ENCODE peak calls at places on chromosome 14, in eight cellular contexts. G is heart left ventricle; C is heart right ventricle; T is CD8-positive, alpha-beta T cell; E is NB4; I is stomach; W is pancreas; J is mucosa of descending colon. P is an unnamed sample.

GRCh38 chr14:42378880-42379279 is 772.2 kb downstream of the LRFN5 start:
- DNase-seq in C (no peak), E (no peak), J (no peak), W (peak; percentile 32), G (no peak), I (no peak), T (no peak), P (no peak)

GRCh38 chr14:70180718-70181117 is 8.0 kb downstream of the SLC8A3 start:
- DNase-seq in W (no peak), T (no peak), G (no peak), E (no peak), C (no peak), I (no peak), J (no peak), P (no peak)

GRCh38 chr14:31560759-31561154 is 447 bp upstream of the NUBPL start:
- DNase-seq in E (no peak), T (no peak), I (no peak), G (no peak), W (no peak), C (no peak), J (no peak), P (no peak)

GRCh38 chr14:90795744-90796143 is 20.5 kb downstream of the TTC7B start:
- DNase-seq in G (no peak), J (no peak), E (peak; percentile 59), I (no peak), T (no peak), W (no peak), C (no peak), P (no peak)

GRCh38 chr14:55734731-55735130 is 154.7 kb downstream of the KTN1 start:
- DNase-seq in W (no peak), G (no peak), J (no peak), C (no peak), T (no peak), I (no peak), E (no peak), P (no peak)

GRCh38 chr14:71549421-71549820 is 382.8 kb upstream of the RGS6 start:
- DNase-seq in W (no peak), I (no peak), J (no peak), G (no peak), T (no peak), C (no peak), E (no peak), P (no peak)

GRCh38 chr14:29240046-29240445 is 473.5 kb downstream of the FOXG1 start:
- DNase-seq in I (no peak), T (no peak), J (no peak), E (no peak), G (no peak), C (no peak), W (no peak), P (no peak)

GRCh38 chr14:74913986-74914573 is 9.0 kb downstream of the RPS6KL1 start:
- DNase-seq in G (peak; percentile 77), W (peak; percentile 44), C (peak; percentile 64), I (peak; percentile 65), E (peak; percentile 61), T (no peak), J (no peak), P (no peak)

GRCh38 chr14:50527970-50528369 is 4.4 kb downstream of the MAP4K5 start:
- DNase-seq in W (no peak), C (no peak), I (no peak), E (no peak), J (no peak), G (no peak), T (no peak), P (no peak)

GRCh38 chr14:96268426-96269358 is 12.7 kb downstream of the BDKRB1 start:
- DNase-seq in G (no peak), I (no peak), T (no peak), W (no peak), C (peak; percentile 19), E (peak; percentile 54), J (peak; percentile 69), P (no peak)

GRCh38 chr14:34322940-34323418 is 139.1 kb downstream of the SPTSSA start:
- DNase-seq in E (peak; percentile 73), I (peak; percentile 59), J (peak; percentile 58), T (peak; percentile 62), W (peak; percentile 79), G (peak; percentile 49), C (peak; percentile 51), P (peak; percentile 50)

GRCh38 chr14:61474671-61475070 is 153.3 kb downstream of the PRKCH start:
- DNase-seq in G (no peak), W (no peak), C (no peak), T (no peak), E (no peak), J (no peak), I (no peak), P (no peak)
- TF ChIP-seq CTCF in G (no peak), W (no peak), C (no peak), T (no peak), E (no peak), J (no peak), I (no peak), P (no peak)

GRCh38 chr14:67418368-67419174 is 6.6 kb upstream of the PLEK2 start:
- DNase-seq in C (no peak), I (peak; percentile 63), E (no peak), T (no peak), G (no peak), J (peak; percentile 77), W (no peak), P (no peak)

GRCh38 chr14:67417633-67418032 is 5.7 kb upstream of the PLEK2 start:
- DNase-seq in C (no peak), I (no peak), E (no peak), W (no peak), J (no peak), G (no peak), T (no peak), P (no peak)

GRCh38 chr14:67421356-67422224 is 9.6 kb upstream of the PLEK2 start:
- DNase-seq in G (no peak), I (no peak), T (no peak), J (no peak), W (no peak), E (no peak), C (no peak), P (no peak)

GRCh38 chr14:67423424-67423823 is 11.5 kb upstream of the PLEK2 start:
- DNase-seq in T (no peak), G (no peak), E (peak; percentile 72), C (no peak), I (no peak), W (no peak), J (no peak), P (no peak)

DNA sequence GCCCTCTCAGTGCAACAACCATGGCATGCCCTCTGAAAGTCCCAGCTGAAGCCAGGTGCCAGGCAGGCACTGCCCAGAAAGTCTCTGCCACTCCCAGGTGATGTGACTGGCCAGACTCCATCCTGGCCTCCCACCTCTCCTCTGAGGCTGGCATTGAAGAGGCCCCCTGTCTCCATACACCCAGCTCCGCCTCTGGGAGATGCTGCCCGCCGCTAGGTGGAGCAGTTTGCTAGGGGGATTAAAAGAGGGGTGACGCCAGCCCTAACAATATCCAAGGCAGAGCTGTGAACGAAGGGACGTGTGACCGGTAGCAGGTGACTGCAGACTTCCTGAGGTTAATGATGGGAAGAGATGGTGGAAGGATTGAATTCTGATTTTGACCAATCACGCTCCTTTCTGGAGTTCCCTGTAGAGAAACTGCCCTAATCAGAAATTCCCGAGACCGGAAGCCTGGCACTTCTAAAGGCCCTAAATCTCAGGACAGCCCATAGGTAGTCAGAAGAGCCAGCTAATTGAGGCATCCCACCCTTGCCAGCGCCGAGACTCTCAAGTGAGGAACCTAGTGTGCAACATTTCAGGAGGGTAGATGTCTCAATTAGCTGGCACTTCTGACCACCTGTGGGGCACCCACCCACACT is 8.3 kb upstream of the PLEK2 start:
- DNase-seq in G (no peak), I (no peak), E (peak; percentile 62), J (no peak), T (no peak), C (peak; percentile 25), W (no peak), P (no peak)
- TF ChIP-seq CTCF in G (no peak), I (no peak), E (peak; percentile 73), J (no peak), T (peak; percentile 26), C (no peak), W (peak; percentile 28), P (peak; percentile 13)

GRCh38 chr14:100439781-100440180 is 116.6 kb downstream of the SLC25A47 start:
- DNase-seq in J (peak; percentile 79), G (peak; percentile 26), T (no peak), C (peak; percentile 52), W (no peak), E (no peak), I (no peak), P (no peak)

GRCh38 chr14:100441271-100441947 is 118.3 kb downstream of the SLC25A47 start:
- DNase-seq in W (peak; percentile 45), T (no peak), J (no peak), I (no peak), E (no peak), C (no peak), G (no peak), P (no peak)

GRCh38 chr14:100440758-100441203 is 117.6 kb downstream of the SLC25A47 start:
- DNase-seq in E (no peak), T (no peak), I (no peak), G (no peak), W (no peak), J (no peak), C (no peak), P (no peak)

GRCh38 chr14:100438678-100439592 is 115.8 kb downstream of the SLC25A47 start:
- DNase-seq in I (peak; percentile 42), W (no peak), T (peak; percentile 11), G (no peak), E (no peak), J (peak; percentile 88), C (no peak), P (no peak)

DNA sequence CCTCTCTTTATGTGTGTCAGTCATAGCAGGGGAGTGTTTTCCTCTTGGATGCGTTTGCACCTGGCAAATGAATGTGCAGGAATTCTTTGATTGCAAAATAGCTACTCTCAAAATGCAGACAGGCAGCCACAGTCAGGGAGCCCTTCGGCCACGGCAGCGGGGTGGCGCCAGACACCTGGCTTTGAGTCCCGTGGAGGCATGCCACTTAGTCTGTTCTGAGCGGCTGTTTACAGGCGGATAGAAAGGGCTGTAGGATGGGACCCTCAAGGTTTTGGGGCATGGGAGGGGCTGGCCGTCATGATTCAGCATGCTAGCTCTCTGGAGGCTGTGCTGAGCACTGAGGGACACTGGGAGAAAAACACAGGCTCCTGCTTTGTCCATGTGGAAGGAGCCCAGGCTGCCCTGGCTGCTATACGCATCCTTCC is 117.1 kb downstream of the SLC25A47 start:
- DNase-seq in W (peak; percentile 89), T (peak; percentile 30), I (peak; percentile 77), E (peak; percentile 51), C (peak; percentile 66), G (peak; percentile 26), J (peak; percentile 80), P (no peak)
- TF ChIP-seq CTCF in W (peak; percentile 69), T (no peak), I (peak; percentile 52), E (peak; percentile 27), C (peak; percentile 50), G (peak; percentile 62), J (peak; percentile 72), P (no peak)

DNA sequence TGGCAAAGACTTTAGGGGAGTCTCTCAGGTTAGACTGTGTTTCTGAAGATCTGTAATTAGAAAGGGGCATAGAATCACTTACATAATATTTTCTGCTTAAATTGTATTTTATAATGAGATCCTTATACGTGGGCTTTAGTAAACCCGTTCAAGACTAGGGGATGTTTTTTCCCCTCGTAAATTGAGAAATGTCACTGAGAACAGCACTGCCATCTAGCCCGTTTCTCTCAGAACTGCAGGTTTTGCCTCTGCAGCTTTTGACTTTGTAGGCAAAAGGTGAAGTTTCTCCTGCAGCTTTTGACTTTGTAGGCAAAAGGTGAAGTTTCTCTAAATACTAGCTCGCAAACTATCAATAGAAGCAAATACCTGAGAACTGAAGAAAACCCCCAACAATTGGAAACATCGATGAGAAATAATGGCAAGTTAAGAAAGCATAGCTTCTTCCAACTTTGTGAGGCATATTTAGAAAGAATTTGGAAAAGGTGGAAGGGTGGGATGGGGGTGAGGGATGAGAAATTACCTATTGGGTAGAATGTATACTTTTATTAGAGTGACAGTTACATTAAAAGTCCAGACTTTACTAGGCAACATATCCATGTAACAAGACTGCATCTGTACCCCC is 9.9 kb upstream of the ASPG start:
- DNase-seq in I (no peak), T (no peak), E (peak; percentile 28), W (no peak), J (no peak), G (no peak), C (no peak), P (no peak)
- TF ChIP-seq CTCF in I (no peak), T (no peak), E (peak; percentile 45), W (no peak), J (no peak), G (peak; percentile 31), C (no peak), P (no peak)

P was measured in natural killer cell.